ENCODE peak calls at places on chromosomes 11 and 22, in four cellular contexts. X, L, S and V are unnamed samples.

GRCh38 chr11:113593698-113594308 is 112.3 kb downstream of the TMPRSS5 start:
- DNase-seq in X (no peak), L (no peak), S (peak), V (no peak)

GRCh38 chr11:284081-285020 is 4.6 kb upstream of the PGGHG start:
- DNase-seq in X (no peak), L (no peak), S (no peak), V (no peak)

GRCh38 chr22:23282089-23282501 is 101.8 kb downstream of the BCR start:
- DNase-seq in X (no peak), L (peak), S (peak), V (no peak)

GRCh38 chr22:30860176-30861105 is 108.1 kb downstream of the MORC2 start:
- DNase-seq in X (no peak), L (peak), S (no peak), V (peak)

GRCh38 chr22:40312050-40312449 is 34.2 kb upstream of the ADSL start:
- DNase-seq in X (no peak), L (no peak), S (no peak), V (no peak)

GRCh38 chr11:47111318-47111804 is 65.3 kb downstream of the ARFGAP2 start:
- DNase-seq in X (no peak), L (no peak), S (no peak), V (no peak)

GRCh38 chr11:111846640-111847039 is 24.7 kb downstream of the ALG9 start:
- DNase-seq in X (no peak), L (no peak), S (peak), V (no peak)

GRCh38 chr11:65041206-65042035 is at the start of gene SAC3D1:
- DNase-seq in X (no peak), L (no peak), S (peak), V (no peak)

GRCh38 chr11:102267602-102268001 is 49.7 kb upstream of the BIRC3 start:
- DNase-seq in X (no peak), L (no peak), S (peak), V (no peak)

GRCh38 chr11:119664063-119664572 is 64.9 kb downstream of the NECTIN1 start:
- DNase-seq in X (no peak), L (no peak), S (no peak), V (no peak)

GRCh38 chr22:23289851-23290724 is 109.8 kb downstream of the BCR start:
- DNase-seq in X (peak), L (no peak), S (peak), V (no peak)

GRCh38 chr11:70281114-70281729 is 10.7 kb downstream of the PPFIA1 start:
- DNase-seq in X (no peak), L (no peak), S (peak), V (no peak)
- TF ChIP-seq CTCF in X (no peak), L (no peak), S (no peak), V (no peak)

GRCh38 chr11:70568504-70569172 is 170.3 kb downstream of the CTTN start:
- DNase-seq in X (peak), L (no peak), S (peak), V (no peak)
- TF ChIP-seq CTCF in X (no peak), L (no peak), S (peak), V (peak)

GRCh38 chr11:12099132-12099873 is 11.1 kb upstream of the MICAL2 start:
- DNase-seq in X (no peak), L (no peak), S (no peak), V (no peak)
- TF ChIP-seq CTCF in X (no peak), L (no peak), S (peak), V (peak)

DNA sequence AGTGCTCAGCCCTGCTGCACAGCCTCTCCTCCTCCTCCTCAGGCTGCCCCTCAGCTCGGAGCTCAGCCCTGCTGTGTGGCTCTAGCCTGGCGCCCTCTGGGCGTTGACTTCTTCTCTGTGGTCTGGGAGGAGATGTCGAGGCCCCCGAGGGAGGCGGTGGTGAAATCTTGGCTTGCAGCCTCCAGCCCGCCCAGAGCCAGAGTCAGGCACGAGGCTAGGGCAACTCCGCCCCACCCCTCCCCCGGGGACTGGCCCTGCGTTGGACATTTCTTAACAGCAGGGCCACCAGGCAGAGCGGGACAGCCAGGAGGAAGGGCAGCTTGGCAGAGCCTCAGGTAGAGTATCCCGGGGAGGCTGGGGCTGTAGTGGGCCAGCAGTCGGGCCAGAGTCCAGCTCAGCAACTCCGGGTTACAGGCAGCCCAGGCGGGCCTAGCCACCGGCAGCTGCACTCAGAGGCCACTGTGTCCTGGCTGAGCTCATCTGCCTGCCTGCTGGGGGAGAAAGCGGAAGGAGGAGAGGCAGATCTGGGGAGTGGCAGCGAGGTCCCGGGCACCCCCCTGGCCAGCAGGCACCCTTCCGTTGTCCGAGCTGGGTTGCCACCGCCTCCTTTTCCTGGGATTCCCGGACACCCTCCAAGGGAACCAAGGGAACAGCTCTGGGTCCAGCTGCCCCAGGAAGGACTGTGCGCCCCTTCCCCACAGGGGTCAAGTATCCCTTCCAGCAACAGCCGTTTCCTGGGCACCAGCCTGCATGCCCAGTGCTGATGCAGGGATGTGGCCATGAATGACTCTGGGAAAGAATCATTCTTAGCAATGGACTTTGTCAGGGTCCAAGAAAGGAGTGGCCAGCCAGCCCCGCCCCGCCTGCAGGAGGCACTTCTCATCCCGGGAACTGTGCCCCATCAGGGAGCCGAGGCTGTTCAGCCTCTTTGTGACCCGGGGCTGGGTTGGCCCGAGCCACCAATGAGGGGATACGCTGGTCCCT is at the start of gene ALDH3B1:
- DNase-seq in X (no peak), L (peak), S (peak), V (no peak)
- TF ChIP-seq CTCF in X (no peak), L (no peak), S (peak), V (no peak)

GRCh38 chr11:1637628-1638027 is 8.1 kb downstream of the KRTAP5-5 start:
- DNase-seq in X (no peak), L (no peak), S (no peak), V (no peak)
- TF ChIP-seq CTCF in X (no peak), L (no peak), S (no peak), V (no peak)

DNA sequence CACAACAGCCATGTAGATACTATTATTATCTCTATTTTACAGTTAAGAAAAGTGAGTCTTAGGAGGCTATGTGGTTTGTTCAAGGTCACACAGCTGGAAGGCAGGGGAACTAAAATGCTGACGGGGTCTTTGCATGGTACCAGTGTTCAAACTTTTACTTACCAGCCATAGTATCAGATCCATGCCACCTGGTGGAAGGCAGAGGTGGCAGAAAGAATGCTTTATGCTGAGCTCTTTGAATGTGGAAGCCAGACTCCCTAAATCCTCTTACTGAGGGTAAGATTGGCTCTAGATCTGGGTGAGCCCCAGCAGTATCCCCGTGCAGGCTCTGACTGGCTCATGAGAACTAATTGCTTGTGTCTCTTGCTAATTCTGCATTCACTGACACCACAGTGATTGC is 54.3 kb upstream of the NAV2 start:
- DNase-seq in X (no peak), L (no peak), S (no peak), V (no peak)
- TF ChIP-seq CTCF in X (no peak), L (no peak), S (peak), V (peak)

GRCh38 chr22:41831383-41831782 is 1.5 kb upstream of the SREBF2 start:
- DNase-seq in X (no peak), L (no peak), S (peak), V (no peak)

GRCh38 chr22:41828516-41828915 is 4.4 kb upstream of the SREBF2 start:
- DNase-seq in X (no peak), L (no peak), S (no peak), V (no peak)

GRCh38 chr22:41827671-41828070 is 5.2 kb upstream of the SREBF2 start:
- DNase-seq in X (no peak), L (no peak), S (no peak), V (no peak)

GRCh38 chr22:41831828-41832552 is 915 bp upstream of the SREBF2 start:
- DNase-seq in X (no peak), L (no peak), S (peak), V (no peak)

GRCh38 chr22:41830174-41830573 is 2.7 kb upstream of the SREBF2 start:
- DNase-seq in X (no peak), L (no peak), S (no peak), V (no peak)
- TF ChIP-seq CTCF in X (no peak), L (no peak), S (no peak), V (no peak)

DNA sequence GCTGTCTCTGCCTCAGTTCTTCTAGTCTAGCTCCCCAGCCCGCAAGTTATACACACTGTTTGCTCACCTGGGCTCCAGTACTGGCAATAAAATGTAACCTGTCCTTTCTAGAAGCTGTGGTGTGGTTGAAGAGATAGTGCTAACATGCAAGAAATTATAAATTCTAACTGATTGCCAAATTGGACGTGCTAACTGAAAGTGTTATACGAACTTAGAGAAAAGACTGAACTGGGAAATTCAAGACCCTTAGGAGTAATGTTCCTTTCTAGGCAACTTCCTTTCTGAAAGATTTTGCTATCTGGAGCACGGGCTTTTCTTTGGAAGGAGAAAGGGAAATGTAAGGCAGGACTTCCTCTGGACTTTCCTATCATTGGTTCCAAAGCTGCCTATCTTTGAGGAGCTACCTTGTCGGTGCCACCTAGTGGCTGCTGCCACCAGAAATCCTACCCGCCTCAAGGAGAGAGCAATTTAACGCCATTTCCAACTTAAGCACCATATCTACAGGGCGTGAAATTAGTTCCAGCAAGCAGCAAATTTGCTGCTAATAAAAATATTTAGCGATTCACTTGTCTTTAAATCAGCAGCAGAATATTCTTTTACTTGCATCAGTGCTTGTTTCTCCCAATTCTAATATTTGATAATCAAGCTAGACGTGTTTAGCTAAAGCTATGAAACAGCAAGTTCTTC is 12.7 kb upstream of the TMEM218 start:
- DNase-seq in X (peak), L (no peak), S (peak), V (no peak)
- TF ChIP-seq CTCF in X (peak), L (no peak), S (peak), V (peak)

GRCh38 chr11:17102447-17102846 is 25.0 kb upstream of the RPS13 start:
- DNase-seq in X (no peak), L (no peak), S (no peak), V (no peak)
- TF ChIP-seq CTCF in X (no peak), L (no peak), S (no peak), V (no peak)

GRCh38 chr11:69166186-69167115 is 10.7 kb downstream of the SMIM38 start:
- DNase-seq in X (no peak), L (no peak), S (peak), V (no peak)
- TF ChIP-seq CTCF in X (no peak), L (no peak), S (peak), V (peak)